ENCODE peak calls at places on chromosomes 5 and 9, in nine cellular contexts. F, H, M, J, K, G, P, C and Y are unnamed samples.

GRCh38 chr9:95504053-95504963 is 12.5 kb downstream of the PTCH1 start:
- DNase-seq in M (no peak), P (no peak), C (no peak), K (no peak), H (no peak), J (peak), F (peak), G (no peak), Y (no peak)

GRCh38 chr9:69149321-69149807 is 24.7 kb upstream of the TJP2 start:
- DNase-seq in H (no peak), M (no peak), C (no peak), J (peak), G (no peak), F (no peak), K (no peak), P (no peak), Y (no peak)

GRCh38 chr9:121508415-121508814 is 8.8 kb upstream of the GGTA1 start:
- DNase-seq in F (no peak), H (no peak), J (no peak), P (no peak), C (no peak), K (no peak), G (no peak), M (no peak), Y (no peak)

GRCh38 chr5:34487202-34487879 is 168.8 kb upstream of the RAI14 start:
- DNase-seq in G (no peak), F (no peak), C (no peak), M (no peak), K (no peak), P (peak), H (no peak), J (peak), Y (no peak)

GRCh38 chr9:127809562-127810377 is 7.1 kb downstream of the FPGS start:
- DNase-seq in M (peak), G (no peak), P (peak), F (no peak), K (peak), H (no peak), J (no peak), C (no peak), Y (no peak)

GRCh38 chr9:124357591-124358361 is 57.5 kb downstream of the PSMB7 start:
- DNase-seq in P (no peak), C (no peak), K (no peak), J (no peak), G (peak), H (no peak), M (no peak), F (peak), Y (no peak)

GRCh38 chr5:64299805-64300204 is 134.2 kb downstream of the RNF180 start:
- DNase-seq in F (no peak), J (no peak), G (no peak), P (no peak), C (no peak), K (no peak), H (no peak), M (no peak), Y (no peak)

GRCh38 chr5:172115541-172115982 is 72.5 kb downstream of the STK10 start:
- DNase-seq in F (no peak), P (no peak), H (peak), C (peak), J (no peak), M (no peak), K (no peak), G (peak), Y (no peak)

GRCh38 chr9:77237896-77238295 is 60.6 kb downstream of the VPS13A start:
- DNase-seq in J (no peak), P (no peak), G (no peak), C (no peak), K (no peak), F (no peak), M (no peak), H (no peak), Y (no peak)

GRCh38 chr5:50667079-50667652 is 729 bp downstream of the PARP8 start:
- DNase-seq in M (peak), K (peak), G (peak), F (peak), H (peak), J (peak), P (peak), C (no peak), Y (no peak)

GRCh38 chr9:83197611-83198010 is 134.7 kb upstream of the RASEF start:
- DNase-seq in H (no peak), K (no peak), G (no peak), J (no peak), P (no peak), M (no peak), F (no peak), C (no peak), Y (no peak)

GRCh38 chr9:121985792-121986494 is 107.2 kb downstream of the TTLL11 start:
- DNase-seq in G (peak), P (no peak), F (no peak), K (no peak), M (no peak), C (no peak), J (no peak), H (peak), Y (peak)

GRCh38 chr5:91307023-91307422 is 76.1 kb downstream of the ARRDC3 start:
- DNase-seq in P (no peak), J (peak), G (no peak), K (no peak), M (no peak), C (no peak), H (no peak), F (no peak), Y (no peak)

GRCh38 chr5:64330728-64331231 is 165.1 kb downstream of the RNF180 start:
- DNase-seq in C (no peak), G (peak), K (no peak), M (no peak), J (no peak), H (peak), F (no peak), P (peak), Y (no peak)

GRCh38 chr9:135982499-135983264 is 21.5 kb upstream of the UBAC1 start:
- DNase-seq in M (no peak), P (no peak), G (no peak), K (no peak), C (no peak), H (peak), J (no peak), F (no peak), Y (no peak)
- H3K27ac ChIP-seq in M (no peak), P (no peak), G (no peak), K (no peak), C (no peak), H (no peak), J (no peak), F (no peak), Y (no peak)

GRCh38 chr5:112616812-112617547 is 120.7 kb upstream of the APC start:
- DNase-seq in C (no peak), G (no peak), M (no peak), J (no peak), F (no peak), P (peak), H (no peak), K (no peak), Y (no peak)
- H3K27ac ChIP-seq in C (no peak), G (no peak), M (no peak), J (no peak), F (no peak), P (no peak), H (no peak), K (no peak), Y (no peak)

DNA sequence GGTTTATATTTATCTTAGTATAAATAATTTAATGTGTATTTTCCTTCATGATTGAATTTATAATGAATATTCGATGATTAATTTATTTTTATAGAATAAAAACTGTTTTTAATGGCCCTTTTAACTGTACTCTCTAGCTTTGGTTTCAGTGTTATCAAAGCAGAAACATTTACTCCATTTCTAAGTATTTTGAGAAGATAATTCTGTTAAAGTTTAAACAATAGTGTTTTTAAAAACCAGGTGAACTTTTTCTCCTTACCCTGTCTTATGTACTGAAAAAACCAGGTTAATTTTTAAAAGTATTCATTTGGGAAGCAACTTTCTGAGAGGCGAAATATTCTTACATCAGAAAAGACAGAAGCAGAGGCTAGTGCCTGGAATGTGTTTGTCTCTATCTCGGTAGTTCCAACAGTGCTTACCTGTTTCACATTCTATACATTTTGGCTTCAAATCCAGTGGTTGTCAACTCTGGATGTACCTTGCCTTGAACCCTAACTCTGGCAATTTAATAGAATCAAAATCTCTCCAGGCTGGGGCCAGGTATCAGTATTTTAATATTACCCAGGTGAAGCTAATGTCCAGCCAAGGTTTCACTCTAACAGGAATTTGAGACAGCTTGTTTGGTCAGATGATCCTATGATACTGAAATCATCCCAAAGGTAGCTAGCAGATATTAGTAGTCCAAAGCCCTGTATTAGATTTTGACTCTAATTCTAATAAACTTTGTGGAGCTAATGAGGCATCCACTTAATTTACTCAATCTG is 434.4 kb downstream of the PDE4D start:
- DNase-seq in H (no peak), C (no peak), M (no peak), F (no peak), P (no peak), J (no peak), K (no peak), G (no peak), Y (no peak)
- H3K27ac ChIP-seq in H (no peak), C (no peak), M (no peak), F (no peak), P (peak), J (no peak), K (no peak), G (peak), Y (no peak)

GRCh38 chr5:179267071-179267670 is 78.1 kb downstream of the ADAMTS2 start:
- DNase-seq in H (no peak), C (no peak), G (no peak), J (no peak), F (no peak), M (no peak), K (peak), P (peak), Y (no peak)

GRCh38 chr5:179268966-179269693 is 76.1 kb downstream of the ADAMTS2 start:
- DNase-seq in J (no peak), F (no peak), G (no peak), M (no peak), C (no peak), P (no peak), H (peak), K (peak), Y (no peak)

GRCh38 chr5:179269781-179270543 is 75.3 kb downstream of the ADAMTS2 start:
- DNase-seq in P (peak), K (peak), M (no peak), J (no peak), F (no peak), C (no peak), G (peak), H (peak), Y (no peak)

GRCh38 chr5:179267671-179268071 is 77.6 kb downstream of the ADAMTS2 start:
- DNase-seq in J (no peak), H (peak), K (peak), F (no peak), P (no peak), C (no peak), G (no peak), M (no peak), Y (no peak)

DNA sequence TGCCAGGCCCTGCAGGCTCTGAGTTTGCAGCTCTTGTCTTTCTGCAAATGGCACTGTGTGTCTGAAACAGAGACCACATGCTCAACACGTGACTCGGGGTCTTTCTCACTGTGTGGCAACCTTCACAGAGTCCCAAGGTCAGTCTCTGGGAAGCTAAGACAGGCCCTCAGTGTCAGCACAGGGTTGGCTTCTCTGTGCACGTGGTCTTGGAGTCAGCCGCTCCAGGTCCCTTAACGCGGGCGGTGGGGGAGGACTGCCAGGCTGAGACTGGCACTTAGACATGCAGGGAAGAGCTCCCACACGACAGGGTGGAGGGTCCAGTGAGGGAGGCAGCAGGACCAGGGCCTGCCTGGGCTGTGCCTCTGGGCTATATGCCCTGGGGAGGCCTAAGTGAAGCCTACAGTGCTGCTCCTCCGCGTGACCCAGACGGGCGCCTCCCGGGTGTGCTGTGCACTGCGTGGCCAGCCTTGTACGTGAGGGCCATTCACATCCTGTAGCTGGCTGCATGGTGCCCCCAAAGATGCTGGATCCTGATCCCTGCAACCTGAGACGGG is 76.8 kb downstream of the ADAMTS2 start:
- DNase-seq in M (no peak), K (peak), P (no peak), G (no peak), F (no peak), H (peak), J (no peak), C (no peak), Y (no peak)
- H3K27ac ChIP-seq in M (no peak), K (no peak), P (no peak), G (no peak), F (no peak), H (no peak), J (peak), C (no peak), Y (no peak)

GRCh38 chr9:108476574-108476973 is 379.2 kb downstream of the ACTL7B start:
- DNase-seq in P (no peak), G (no peak), H (no peak), F (no peak), M (no peak), C (no peak), J (peak), K (no peak), Y (no peak)

GRCh38 chr9:108475813-108476212 is 380.0 kb downstream of the ACTL7B start:
- DNase-seq in P (no peak), J (no peak), C (no peak), F (no peak), H (no peak), K (no peak), M (no peak), G (no peak), Y (no peak)

GRCh38 chr9:108469654-108470053 is 386.1 kb downstream of the ACTL7B start:
- DNase-seq in P (no peak), F (no peak), G (no peak), M (no peak), C (no peak), J (peak), K (no peak), H (no peak), Y (no peak)

GRCh38 chr9:108474356-108474755 is 381.4 kb downstream of the ACTL7B start:
- DNase-seq in J (no peak), H (no peak), G (no peak), K (no peak), P (no peak), C (no peak), M (no peak), F (no peak), Y (no peak)

GRCh38 chr9:108473209-108474112 is 382.3 kb downstream of the ACTL7B start:
- DNase-seq in C (no peak), F (no peak), P (no peak), J (peak), M (peak), G (no peak), H (no peak), K (no peak), Y (no peak)
- H3K27ac ChIP-seq in C (no peak), F (no peak), P (no peak), J (peak), M (no peak), G (no peak), H (no peak), K (no peak), Y (no peak)

DNA sequence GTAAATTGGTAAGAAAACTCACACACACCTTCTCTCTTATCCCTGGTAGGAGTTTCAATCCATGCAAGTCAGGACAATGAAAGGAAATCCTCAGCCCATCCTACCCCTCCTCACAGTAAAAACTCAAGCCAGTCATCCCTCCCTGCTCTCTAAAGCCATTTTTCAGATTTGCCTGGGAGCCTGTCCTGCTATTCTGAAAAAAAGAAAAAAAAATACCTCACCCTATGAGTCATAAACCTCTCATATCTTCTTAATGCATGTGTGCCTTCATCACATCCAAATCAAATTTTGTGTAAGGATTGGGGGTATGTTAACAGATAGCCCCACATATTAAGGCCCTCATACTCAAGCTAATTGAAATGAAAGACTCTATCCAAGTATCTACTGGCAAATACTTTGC is 14.1 kb downstream of the UGT3A2 start:
- DNase-seq in C (no peak), K (no peak), H (no peak), P (no peak), M (no peak), F (no peak), G (no peak), J (no peak), Y (no peak)
- H3K27ac ChIP-seq in C (no peak), K (no peak), H (no peak), P (no peak), M (no peak), F (no peak), G (no peak), J (no peak), Y (no peak)

GRCh38 chr9:107931071-107931715 is 441.6 kb upstream of the KLF4 start:
- DNase-seq in F (no peak), G (no peak), H (no peak), C (no peak), K (no peak), P (no peak), J (no peak), M (no peak), Y (no peak)

GRCh38 chr9:107927276-107927675 is 437.7 kb upstream of the KLF4 start:
- DNase-seq in F (no peak), M (no peak), H (no peak), J (no peak), K (no peak), C (no peak), G (no peak), P (no peak), Y (no peak)

GRCh38 chr9:107929439-107929838 is 439.9 kb upstream of the KLF4 start:
- DNase-seq in P (peak), M (peak), C (no peak), G (no peak), K (peak), J (peak), H (peak), F (no peak), Y (no peak)

GRCh38 chr9:107925756-107926297 is 436.3 kb upstream of the KLF4 start:
- DNase-seq in P (no peak), M (no peak), H (no peak), C (no peak), K (no peak), J (no peak), G (no peak), F (no peak), Y (no peak)

GRCh38 chr9:107928701-107929371 is 439.3 kb upstream of the KLF4 start:
- DNase-seq in C (no peak), M (no peak), H (no peak), P (no peak), G (no peak), K (no peak), F (no peak), J (no peak), Y (no peak)
- H3K27ac ChIP-seq in C (no peak), M (no peak), H (no peak), P (no peak), G (no peak), K (no peak), F (no peak), J (no peak), Y (no peak)

GRCh38 chr5:67640011-67640410 is 443.4 kb upstream of the CD180 start:
- DNase-seq in M (no peak), H (peak), J (no peak), K (no peak), P (no peak), F (no peak), G (no peak), C (no peak), Y (no peak)
- H3K27ac ChIP-seq in M (no peak), H (peak), J (no peak), K (no peak), P (no peak), F (no peak), G (no peak), C (no peak), Y (no peak)